ENCODE peak calls at places on chromosomes 13 and 19, in eight cellular contexts. R is MCF 10A, N is osteocyte, D is cardiac fibroblast, H is psoas muscle, F is fibroblast of lung, A is tibial artery, S is ovary. W is an unnamed sample.

GRCh38 chr19:11102944-11103343 is 13.7 kb downstream of the LDLR start:
- DNase-seq in R (no peak), N (no peak), D (no peak), H (no peak), F (no peak), A (no peak), S (no peak), W (no peak)

GRCh38 chr19:3698386-3698950 is 1.8 kb downstream of the PIP5K1C start:
- DNase-seq in R (no peak), N (no peak), D (no peak), H (no peak), F (no peak), A (no peak), S (no peak), W (no peak)

GRCh38 chr19:42024622-42025111 is 30.6 kb upstream of the ATP1A3 start:
- DNase-seq in R (no peak), N (no peak), D (peak; percentile 66), H (peak; percentile 29), F (peak; percentile 55), A (no peak), S (no peak), W (no peak)

GRCh38 chr13:109275848-109276247 is 510.5 kb downstream of the IRS2 start:
- DNase-seq in R (peak; percentile 41), N (no peak), D (no peak), H (no peak), F (peak; percentile 48), A (no peak), S (no peak), W (no peak)

GRCh38 chr19:49430678-49431329 is 5.6 kb downstream of the GFY start:
- DNase-seq in R (peak; percentile 38), N (no peak), D (no peak), H (no peak), F (no peak), A (no peak), S (no peak), W (no peak)

GRCh38 chr19:46491975-46492682 is 3.5 kb downstream of the PNMA8B start:
- DNase-seq in R (no peak), N (no peak), D (no peak), H (no peak), F (no peak), A (no peak), S (no peak), W (no peak)

GRCh38 chr13:39779337-39780270 is 124.1 kb downstream of the COG6 start:
- DNase-seq in R (no peak), N (no peak), D (peak; percentile 54), H (no peak), F (peak; percentile 62), A (no peak), S (no peak), W (peak; percentile 80)

GRCh38 chr13:112065521-112065866 is 1.5 kb upstream of the SOX1 start:
- DNase-seq in R (no peak), N (no peak), D (no peak), H (no peak), F (no peak), A (no peak), S (no peak), W (no peak)

GRCh38 chr13:45333973-45334922 is 6.7 kb downstream of the TPT1 start:
- DNase-seq in R (no peak), N (no peak), D (peak; percentile 49), H (no peak), F (peak; percentile 74), A (no peak), S (no peak), W (peak; percentile 47)

GRCh38 chr19:10915511-10916091 is 12.8 kb downstream of the YIPF2 start:
- DNase-seq in R (peak; percentile 92), N (no peak), D (peak; percentile 66), H (peak; percentile 63), F (peak; percentile 81), A (no peak), S (no peak), W (peak; percentile 32)

GRCh38 chr13:98476106-98476505 is 100.8 kb downstream of the STK24 start:
- DNase-seq in R (no peak), N (no peak), D (no peak), H (no peak), F (no peak), A (no peak), S (no peak), W (no peak)

GRCh38 chr19:33953023-33953422 is 156.4 kb downstream of the KCTD15 start:
- DNase-seq in R (no peak), N (peak; percentile 48), D (no peak), H (no peak), F (no peak), A (peak; percentile 35), S (no peak), W (no peak)

GRCh38 chr13:51576754-51577153 is 7.5 kb upstream of the WDFY2 start:
- DNase-seq in R (peak; percentile 23), N (no peak), D (no peak), H (no peak), F (no peak), A (no peak), S (no peak), W (no peak)

DNA sequence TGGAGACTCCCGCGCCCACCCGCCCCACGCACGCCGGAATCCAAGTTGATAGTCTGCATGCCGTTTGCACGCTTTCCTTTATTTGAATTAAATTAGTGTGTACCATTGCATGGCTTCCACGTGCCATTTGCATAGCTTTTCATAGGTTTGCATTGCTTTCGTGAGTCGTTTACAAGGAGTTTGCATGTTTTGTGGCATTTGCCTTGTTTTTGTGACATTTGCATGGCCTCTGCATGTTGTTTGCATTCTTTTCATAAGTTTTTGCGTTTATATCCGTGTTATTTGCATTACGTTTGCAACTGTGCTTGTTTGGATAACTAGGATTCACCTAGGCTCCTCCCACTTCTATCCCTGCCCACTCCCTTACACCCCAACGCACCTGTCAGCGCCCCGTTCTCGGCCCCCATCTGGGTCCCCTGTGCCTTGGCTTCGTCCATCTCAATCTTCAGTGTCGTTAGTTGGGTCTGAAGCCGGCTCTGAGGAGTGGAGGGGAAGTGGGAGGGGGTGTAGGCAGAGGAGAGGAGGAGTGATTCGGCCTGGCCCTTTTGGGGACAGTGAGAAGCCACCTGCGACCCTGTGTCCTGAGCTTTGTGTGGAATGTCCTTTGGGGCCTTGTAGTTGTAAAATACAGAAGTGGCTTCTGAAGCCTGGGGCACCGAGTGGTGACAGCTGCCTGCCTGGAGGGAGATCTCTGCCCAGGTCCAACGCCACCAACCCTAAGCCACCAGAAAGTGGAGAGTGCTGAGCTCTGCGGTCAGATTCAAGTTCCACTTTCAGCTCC is 2.4 kb downstream of the CCDC194 start:
- DNase-seq in R (no peak), N (no peak), D (no peak), H (no peak), F (no peak), A (no peak), S (no peak), W (no peak)
- TF ChIP-seq CTCF in R (no peak), N (no peak), D (no peak), H (no peak), F (no peak), A (no peak), S (no peak), W (no peak)

GRCh38 chr13:47549219-47549752 is 451.8 kb downstream of the SUCLA2 start:
- DNase-seq in R (peak; percentile 6), N (no peak), D (no peak), H (no peak), F (no peak), A (no peak), S (no peak), W (no peak)
- TF ChIP-seq CTCF in R (no peak), N (no peak), D (no peak), H (no peak), F (peak; percentile 7), A (no peak), S (no peak), W (peak; percentile 27)

GRCh38 chr13:44046428-44046827 is 166.7 kb downstream of the LACC1 start:
- DNase-seq in R (no peak), N (no peak), D (no peak), H (no peak), F (no peak), A (no peak), S (no peak), W (no peak)

GRCh38 chr13:44050450-44051063 is 170.9 kb downstream of the LACC1 start:
- DNase-seq in R (peak; percentile 54), N (no peak), D (peak; percentile 54), H (no peak), F (no peak), A (no peak), S (no peak), W (peak; percentile 42)

GRCh38 chr13:44049546-44049945 is 169.8 kb downstream of the LACC1 start:
- DNase-seq in R (no peak), N (no peak), D (no peak), H (no peak), F (no peak), A (no peak), S (no peak), W (no peak)

GRCh38 chr13:44051405-44051804 is 171.7 kb downstream of the LACC1 start:
- DNase-seq in R (no peak), N (no peak), D (no peak), H (no peak), F (no peak), A (no peak), S (no peak), W (no peak)

DNA sequence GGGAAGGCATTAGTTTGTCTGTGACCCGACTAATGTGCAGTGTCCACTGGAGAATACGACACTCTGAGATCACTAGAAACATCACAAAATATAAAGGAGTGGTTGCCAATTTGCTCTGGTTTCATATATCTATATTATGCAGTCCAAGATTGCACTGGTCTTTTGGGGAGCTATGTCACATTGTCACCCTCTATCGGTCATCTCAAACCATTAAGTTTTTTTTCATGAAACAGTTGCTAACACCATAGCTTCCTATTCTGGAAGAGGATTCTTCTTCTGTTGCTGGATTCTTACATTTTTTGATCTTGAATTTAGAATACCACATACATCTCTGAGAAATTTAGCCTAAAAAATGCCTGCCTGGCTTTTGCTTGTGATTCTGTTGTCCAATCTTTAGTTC is 168.6 kb downstream of the LACC1 start:
- DNase-seq in R (peak; percentile 47), N (no peak), D (peak; percentile 10), H (no peak), F (no peak), A (no peak), S (no peak), W (no peak)
- TF ChIP-seq CTCF in R (peak; percentile 35), N (no peak), D (peak; percentile 23), H (no peak), F (no peak), A (no peak), S (no peak), W (peak; percentile 16)

GRCh38 chr19:7489609-7490044 is 792 bp upstream of the PEX11G start:
- DNase-seq in R (no peak), N (no peak), D (no peak), H (no peak), F (no peak), A (no peak), S (no peak), W (no peak)

GRCh38 chr19:7483720-7484201 is 5.1 kb downstream of the PEX11G start:
- DNase-seq in R (peak; percentile 39), N (no peak), D (no peak), H (no peak), F (no peak), A (no peak), S (no peak), W (no peak)

GRCh38 chr19:7492142-7493055 is 3.6 kb upstream of the PEX11G start:
- DNase-seq in R (peak; percentile 92), N (no peak), D (peak; percentile 56), H (no peak), F (no peak), A (no peak), S (no peak), W (no peak)

GRCh38 chr19:7486923-7487322 is 1.9 kb downstream of the PEX11G start:
- DNase-seq in R (no peak), N (no peak), D (no peak), H (no peak), F (no peak), A (no peak), S (no peak), W (no peak)

GRCh38 chr19:7488736-7489353 is at the start of gene PEX11G:
- DNase-seq in R (peak; percentile 84), N (peak; percentile 93), D (peak; percentile 90), H (peak; percentile 92), F (peak; percentile 81), A (peak; percentile 94), S (peak; percentile 95), W (peak; percentile 74)
- TF ChIP-seq CTCF in R (no peak), N (no peak), D (no peak), H (no peak), F (no peak), A (no peak), S (no peak), W (no peak)

W was measured in brain microvascular endothelial cell.